ENCODE peak calls at places on chromosomes 13 and 19, in ten cellular contexts. P is choroid plexus epithelial cell; T is amygdala; I is stimulated activated CD4-positive, alpha-beta T cell treated with anti-CD3 and anti-CD28 coated beads, Interleukin-1b, Interleukin-23, amount 100 ng/mL, for 24 hours; V is Peyer's patch; B is activated CD4-positive, alpha-beta memory T cell treated with anti-CD3 and anti-CD28 coated beads, Interleukin-2, amount 10 ng/mL, durations not matched to agents 7 days and 5 days; E is T-cell; Z is stimulated activated CD8-positive, alpha-beta memory T cell treated with anti-CD3 and anti-CD28 coated beads, Interleukin-2, amount 100 ng/mL, for 48 hours; K is foreskin fibroblast; O is cardiac fibroblast. G is an unnamed sample.

GRCh38 chr19:2477732-2478191 is 1.8 kb downstream of the GADD45B start:
- DNase-seq in P (peak; percentile 71), T (no peak), I (no peak), V (peak; percentile 69), B (peak; percentile 48), E (no peak), Z (no peak), K (peak; percentile 51), O (peak; percentile 59), G (peak; percentile 32)

GRCh38 chr19:46603195-46603637 is 2.1 kb downstream of the CALM3 start:
- DNase-seq in P (no peak), T (no peak), I (no peak), V (peak; percentile 89), B (no peak), E (no peak), Z (no peak), K (no peak), O (no peak), G (no peak)

GRCh38 chr19:17385878-17386611 is 8.0 kb downstream of the CCDC194 start:
- DNase-seq in P (peak; percentile 65), T (no peak), I (no peak), V (peak; percentile 76), B (peak; percentile 70), E (peak; percentile 17), Z (peak; percentile 34), K (peak; percentile 72), O (peak; percentile 60), G (peak; percentile 46)

GRCh38 chr19:5955638-5955935 is 22.4 kb downstream of the RANBP3 start:
- DNase-seq in P (peak; percentile 26), T (no peak), I (no peak), V (no peak), B (no peak), E (no peak), Z (no peak), K (peak; percentile 58), O (no peak), G (no peak)

GRCh38 chr13:46296920-46297319 is 85.2 kb downstream of the LRRC63 start:
- DNase-seq in P (peak; percentile 79), T (no peak), I (no peak), V (no peak), B (no peak), E (no peak), Z (no peak), K (peak; percentile 95), O (peak; percentile 83), G (no peak)

GRCh38 chr13:25286308-25286968 is 850 bp downstream of the MTMR6 start:
- DNase-seq in P (peak; percentile 58), T (no peak), I (no peak), V (peak; percentile 67), B (peak; percentile 56), E (peak; percentile 39), Z (no peak), K (peak; percentile 64), O (peak; percentile 63), G (peak; percentile 39)

GRCh38 chr13:21014666-21015170 is 46.7 kb downstream of the LATS2 start:
- DNase-seq in P (peak; percentile 90), T (no peak), I (no peak), V (peak; percentile 45), B (no peak), E (no peak), Z (no peak), K (peak; percentile 90), O (peak; percentile 80), G (no peak)

GRCh38 chr13:75633285-75633684 is 2.8 kb upstream of the LMO7 start:
- DNase-seq in P (peak; percentile 80), T (no peak), I (no peak), V (no peak), B (no peak), E (no peak), Z (no peak), K (peak; percentile 89), O (peak; percentile 87), G (no peak)

GRCh38 chr19:35088514-35088913 is 27.1 kb upstream of the FXYD3 start:
- DNase-seq in P (peak; percentile 78), T (no peak), I (no peak), V (no peak), B (no peak), E (no peak), Z (no peak), K (peak; percentile 92), O (peak; percentile 85), G (no peak)

GRCh38 chr13:48265217-48265815 is 32.3 kb downstream of the ITM2B start:
- DNase-seq in P (no peak), T (no peak), I (no peak), V (peak; percentile 62), B (no peak), E (no peak), Z (no peak), K (no peak), O (no peak), G (peak; percentile 13)

GRCh38 chr19:43847246-43847645 is 20.1 kb downstream of the ZNF283 start:
- DNase-seq in P (no peak), T (no peak), I (no peak), V (no peak), B (no peak), E (no peak), Z (no peak), K (no peak), O (peak; percentile 7), G (no peak)

GRCh38 chr19:47057328-47057727 is 8.9 kb upstream of the TMEM160 start:
- DNase-seq in P (peak; percentile 69), T (no peak), I (no peak), V (no peak), B (no peak), E (no peak), Z (no peak), K (peak; percentile 40), O (peak; percentile 7), G (no peak)

GRCh38 chr19:53903055-53903680 is 5.9 kb upstream of the CACNG7 start:
- DNase-seq in P (peak; percentile 55), T (no peak), I (no peak), V (no peak), B (peak; percentile 43), E (no peak), Z (no peak), K (peak; percentile 60), O (peak; percentile 59), G (peak; percentile 36)

G was measured in activated T-helper 1 cell treated with anti-CD3 and anti-CD28 coated beads, Interleukin-12 subunit alpha, Interleukin-12 subunit beta, Interleukin-2, Interleukin-4 antibody, amounts not matched to agents 30 ng/mL and 10 ng/mL and 1 ng/mL, durations not matched to agents 14 hours and 24 hours and 36 hours.